ENCODE peak calls at places on chromosomes 5 and 9, in four cellular contexts. C is activated gamma-delta T cell; H is epithelial cell of proximal tubule; T is effector memory CD4-positive, alpha-beta T cell. W is an unnamed sample.

GRCh38 chr5:38445374-38446028 is 110.9 kb downstream of the LIFR start:
- DNase-seq in C (peak), H (no peak), T (no peak), W (no peak)

GRCh38 chr5:107680099-107680498 is 9.4 kb upstream of the EFNA5 start:
- DNase-seq in C (no peak), H (no peak), T (no peak), W (no peak)

GRCh38 chr5:125037020-125037419 is 290.6 kb upstream of the ZNF608 start:
- DNase-seq in C (no peak), H (no peak), T (no peak), W (no peak)

GRCh38 chr5:131746423-131746822 is 50.4 kb downstream of the FNIP1 start:
- DNase-seq in C (no peak), H (no peak), T (no peak), W (no peak)

GRCh38 chr5:180787711-180788431 is 14.7 kb downstream of the MGAT1 start:
- DNase-seq in C (no peak), H (no peak), T (no peak), W (no peak)

GRCh38 chr9:134863941-134864820 is 16.4 kb upstream of the FCN2 start:
- DNase-seq in C (no peak), H (no peak), T (no peak), W (no peak)

GRCh38 chr9:120778758-120779157 is 14.5 kb downstream of the FBXW2 start:
- DNase-seq in C (no peak), H (no peak), T (no peak), W (no peak)

GRCh38 chr9:130430232-130430631 is 14.5 kb upstream of the ASS1 start:
- DNase-seq in C (no peak), H (no peak), T (no peak), W (no peak)

GRCh38 chr5:98320317-98320716 is 453.1 kb upstream of the RGMB start:
- DNase-seq in C (no peak), H (no peak), T (no peak), W (no peak)

GRCh38 chr5:152844713-152845112 is 439.6 kb upstream of the NMUR2 start:
- DNase-seq in C (no peak), H (no peak), T (no peak), W (no peak)

GRCh38 chr5:76715734-76716455 is at the start of gene F2R:
- DNase-seq in C (peak), H (no peak), T (peak), W (peak)

GRCh38 chr9:98654247-98654646 is 54.5 kb downstream of the GABBR2 start:
- DNase-seq in C (no peak), H (no peak), T (no peak), W (no peak)

GRCh38 chr9:19689324-19690087 is 99.3 kb downstream of the SLC24A2 start:
- DNase-seq in C (no peak), H (no peak), T (no peak), W (no peak)

GRCh38 chr5:151570512-151571269 is 20.4 kb downstream of the FAT2 start:
- DNase-seq in C (no peak), H (no peak), T (no peak), W (no peak)

GRCh38 chr5:132253452-132254320 is 3.8 kb upstream of the PDLIM4 start:
- DNase-seq in C (no peak), H (no peak), T (no peak), W (no peak)

GRCh38 chr9:33318225-33318624 is 27.9 kb downstream of the NFX1 start:
- DNase-seq in C (no peak), H (no peak), T (no peak), W (no peak)

GRCh38 chr9:113538646-113539430 is 75.3 kb downstream of the RGS3 start:
- DNase-seq in C (no peak), H (no peak), T (no peak), W (no peak)